ENCODE peak calls at places on chromosome 11, in ten cellular contexts. R is psoas muscle, Q is progenitor cell of endocrine pancreas, H is neural crest cell, G is prostate gland, Y is brain microvascular endothelial cell, P is A549, O is glutamatergic neuron, N is right atrium auricular region, C is DND-41. W is an unnamed sample.

GRCh38 chr11:114399903-114400221 is 449 bp downstream of the C11orf71 start:
- DNase-seq in R (peak; percentile 72), Q (peak; percentile 39), H (no peak), G (peak; percentile 38), Y (no peak), P (peak; percentile 6), O (peak; percentile 79), N (peak; percentile 77), C (no peak), W (peak; percentile 47)

GRCh38 chr11:124174001-124174400 is 9.1 kb upstream of the OR10D3 start:
- DNase-seq in R (no peak), Q (no peak), H (no peak), G (no peak), Y (peak; percentile 52), P (peak; percentile 3), O (no peak), N (no peak), C (no peak), W (no peak)

GRCh38 chr11:34243620-34244493 is 114.0 kb downstream of the ABTB2 start:
- DNase-seq in R (no peak), Q (no peak), H (no peak), G (peak; percentile 14), Y (peak; percentile 69), P (peak; percentile 94), O (no peak), N (no peak), C (no peak), W (peak; percentile 81)

GRCh38 chr11:101133190-101133589 is 3.6 kb upstream of the PGR start:
- DNase-seq in R (no peak), Q (no peak), H (no peak), G (no peak), Y (no peak), P (no peak), O (no peak), N (no peak), C (no peak), W (no peak)

GRCh38 chr11:128890543-128891409 is at the start of gene KCNJ5:
- DNase-seq in R (peak; percentile 49), Q (no peak), H (peak; percentile 43), G (peak; percentile 16), Y (no peak), P (peak; percentile 24), O (peak; percentile 73), N (no peak), C (no peak), W (peak; percentile 35)

GRCh38 chr11:111796696-111797095 is 30.5 kb upstream of the PPP2R1B start:
- DNase-seq in R (no peak), Q (no peak), H (no peak), G (no peak), Y (no peak), P (no peak), O (no peak), N (no peak), C (no peak), W (no peak)

GRCh38 chr11:31106326-31106725 is 263.2 kb downstream of the DCDC1 start:
- DNase-seq in R (no peak), Q (no peak), H (no peak), G (no peak), Y (no peak), P (no peak), O (peak; percentile 46), N (no peak), C (no peak), W (no peak)

GRCh38 chr11:10375280-10376048 is 70.6 kb downstream of the ADM start:
- DNase-seq in R (no peak), Q (no peak), H (no peak), G (no peak), Y (peak; percentile 77), P (no peak), O (no peak), N (no peak), C (no peak), W (no peak)

GRCh38 chr11:3139481-3140290 is 25.4 kb downstream of the OSBPL5 start:
- DNase-seq in R (peak; percentile 3), Q (no peak), H (no peak), G (no peak), Y (no peak), P (no peak), O (no peak), N (no peak), C (no peak), W (no peak)

GRCh38 chr11:57316017-57316416 is 8.7 kb downstream of the TNKS1BP1 start:
- DNase-seq in R (peak; percentile 66), Q (no peak), H (no peak), G (no peak), Y (no peak), P (no peak), O (no peak), N (no peak), C (no peak), W (no peak)

GRCh38 chr11:16096336-16096735 is 260.0 kb downstream of the SOX6 start:
- DNase-seq in R (no peak), Q (no peak), H (no peak), G (no peak), Y (no peak), P (no peak), O (no peak), N (no peak), C (no peak), W (no peak)

GRCh38 chr11:1707751-1708150 is 10.8 kb downstream of the KRTAP5-6 start:
- DNase-seq in R (no peak), Q (no peak), H (no peak), G (no peak), Y (no peak), P (no peak), O (no peak), N (no peak), C (no peak), W (no peak)

GRCh38 chr11:1703146-1703545 is 6.2 kb downstream of the KRTAP5-6 start:
- DNase-seq in R (no peak), Q (no peak), H (no peak), G (no peak), Y (no peak), P (no peak), O (no peak), N (no peak), C (no peak), W (no peak)

GRCh38 chr11:1705121-1706052 is 8.4 kb downstream of the KRTAP5-6 start:
- DNase-seq in R (no peak), Q (no peak), H (no peak), G (peak; percentile 74), Y (no peak), P (no peak), O (no peak), N (no peak), C (peak; percentile 83), W (peak; percentile 35)

GRCh38 chr11:1708716-1709115 is 11.7 kb downstream of the KRTAP5-6 start:
- DNase-seq in R (no peak), Q (no peak), H (no peak), G (no peak), Y (no peak), P (no peak), O (no peak), N (no peak), C (no peak), W (no peak)

GRCh38 chr11:1706634-1707400 is 9.8 kb downstream of the KRTAP5-6 start:
- DNase-seq in R (peak; percentile 40), Q (no peak), H (no peak), G (no peak), Y (no peak), P (peak; percentile 38), O (no peak), N (no peak), C (no peak), W (peak; percentile 31)
- TF ChIP-seq CTCF in R (peak; percentile 72), Q (no peak), H (no peak), G (no peak), Y (no peak), P (peak; percentile 51), O (no peak), N (no peak), C (peak; percentile 29), W (no peak)

DNA sequence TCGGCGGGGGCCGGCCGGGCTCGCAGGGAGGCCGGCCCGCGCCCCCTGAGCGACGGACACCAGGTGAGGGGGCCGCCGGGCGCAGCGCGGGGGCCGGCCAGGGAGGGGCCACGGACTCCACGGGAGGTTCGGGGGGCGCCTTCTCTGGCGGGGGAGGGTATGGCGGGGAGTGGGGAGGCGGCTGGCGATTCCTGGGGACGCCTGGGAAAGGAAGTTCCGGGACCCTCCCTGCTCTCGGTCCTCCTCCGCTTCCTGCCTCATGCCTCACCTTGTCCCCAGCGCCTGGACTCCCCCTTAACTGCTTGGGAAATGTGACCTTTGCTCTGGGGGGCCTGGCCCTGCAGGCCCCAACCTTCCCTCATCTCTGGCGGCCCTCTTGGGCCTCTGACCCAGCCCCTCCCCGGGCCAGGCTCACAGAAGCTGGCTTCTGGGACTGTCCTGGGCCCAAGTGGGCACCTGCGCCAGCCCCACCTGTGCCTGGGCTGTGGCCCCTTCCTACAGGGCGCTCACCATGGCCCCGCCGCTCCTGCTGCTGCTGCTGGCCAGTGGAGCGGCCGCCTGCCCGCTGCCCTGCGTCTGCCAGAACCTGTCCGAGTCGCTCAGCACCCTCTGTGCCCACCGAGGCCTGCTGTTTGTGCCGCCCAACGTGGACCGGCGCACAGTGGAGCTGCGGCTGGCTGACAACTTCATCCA is 516 bp downstream of the LRFN4 start:
- DNase-seq in R (no peak), Q (no peak), H (no peak), G (no peak), Y (no peak), P (peak; percentile 44), O (no peak), N (no peak), C (peak; percentile 45), W (peak; percentile 14)
- TF ChIP-seq CTCF in R (no peak), Q (no peak), H (no peak), G (no peak), Y (no peak), P (no peak), O (no peak), N (no peak), C (no peak), W (no peak)

GRCh38 chr11:62433553-62434301 is 14.9 kb downstream of the SCGB1A1 start:
- DNase-seq in R (no peak), Q (no peak), H (no peak), G (peak; percentile 39), Y (no peak), P (no peak), O (no peak), N (no peak), C (no peak), W (no peak)
- TF ChIP-seq CTCF in R (no peak), Q (no peak), H (no peak), G (peak; percentile 12), Y (no peak), P (no peak), O (no peak), N (no peak), C (no peak), W (no peak)

DNA sequence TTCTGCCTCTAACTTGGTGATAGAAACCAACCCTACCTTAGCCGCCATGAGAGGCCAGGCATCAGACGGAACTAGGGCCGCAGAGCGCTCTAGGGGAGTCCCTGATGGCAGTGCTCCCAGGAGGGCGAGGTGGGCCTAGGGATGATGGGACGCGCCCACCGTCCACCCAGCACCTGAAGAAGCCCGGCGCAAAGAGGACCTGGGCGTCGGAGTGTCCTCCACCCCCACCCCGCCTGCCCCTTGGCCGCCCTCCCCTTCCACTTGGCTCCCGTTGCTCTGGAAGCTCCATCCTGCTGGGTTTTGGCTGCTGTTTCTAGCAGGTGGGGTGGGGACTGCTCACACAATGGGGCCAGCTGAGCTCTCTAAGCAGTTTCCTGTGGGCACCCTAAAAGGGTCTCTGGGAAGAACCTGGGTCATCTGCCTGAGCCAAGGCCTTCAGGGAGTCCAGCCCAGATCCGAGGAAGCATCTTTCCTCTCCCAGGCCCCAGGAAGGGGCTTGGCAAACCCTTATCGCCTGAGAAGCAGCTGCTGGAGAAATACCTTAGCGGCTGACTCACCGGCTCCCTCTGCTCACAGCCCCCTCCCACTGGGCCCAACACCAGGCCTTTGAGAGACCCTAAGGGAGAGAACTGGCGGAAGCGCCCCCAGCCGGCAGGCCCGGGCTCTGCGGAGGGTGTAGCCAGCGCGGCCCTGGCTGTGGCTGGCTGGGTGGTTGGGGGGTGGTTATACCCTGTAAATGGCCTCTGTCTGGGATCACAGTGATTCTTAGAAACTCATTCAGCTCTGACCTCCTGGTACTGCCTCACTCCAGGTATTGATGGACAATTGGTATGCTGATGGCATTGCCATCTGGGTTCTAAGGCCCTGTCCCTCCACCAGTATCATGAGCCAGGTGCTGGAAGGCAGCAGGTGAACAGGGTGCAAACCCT is 19.3 kb downstream of the CREB3L1 start:
- DNase-seq in R (peak; percentile 58), Q (peak; percentile 86), H (peak; percentile 37), G (no peak), Y (peak; percentile 98), P (no peak), O (peak; percentile 79), N (no peak), C (no peak), W (peak; percentile 64)
- TF ChIP-seq CTCF in R (peak; percentile 29), Q (peak; percentile 79), H (peak; percentile 56), G (peak; percentile 52), Y (peak; percentile 97), P (no peak), O (peak; percentile 52), N (peak; percentile 26), C (no peak), W (peak; percentile 46)

W was measured in Calu3.